ENCODE peak calls at places on chromosome 6, in five cellular contexts. One of them, this sample, is unnamed.

GRCh38 chr6:84137051-84137375 is 90.4 kb downstream of the CEP162 start:
- DNase-seq in A673: peak
- DNase-seq in sigmoid colon: no peak
- DNase-seq in heart left ventricle: no peak
- DNase-seq in CD8-positive, alpha-beta memory T cell: no peak
- DNase-seq in this sample: no peak

GRCh38 chr6:145250436-145250835 is 484.9 kb downstream of the EPM2A start:
- DNase-seq in A673: no peak
- DNase-seq in sigmoid colon: no peak
- DNase-seq in heart left ventricle: no peak
- DNase-seq in CD8-positive, alpha-beta memory T cell: no peak
- DNase-seq in this sample: no peak

GRCh38 chr6:159758031-159759001 is 3.5 kb upstream of the ACAT2 start:
- DNase-seq in A673: no peak
- DNase-seq in sigmoid colon: no peak
- DNase-seq in heart left ventricle: no peak
- DNase-seq in CD8-positive, alpha-beta memory T cell: no peak
- DNase-seq in this sample: no peak

GRCh38 chr6:3220366-3220765 is 7.1 kb downstream of the TUBB2B start:
- DNase-seq in A673: no peak
- DNase-seq in sigmoid colon: no peak
- DNase-seq in heart left ventricle: no peak
- DNase-seq in CD8-positive, alpha-beta memory T cell: no peak
- DNase-seq in this sample: no peak

GRCh38 chr6:31020057-31020456 is 9.8 kb downstream of the MUC22 start:
- DNase-seq in A673: no peak
- DNase-seq in sigmoid colon: no peak
- DNase-seq in heart left ventricle: no peak
- DNase-seq in CD8-positive, alpha-beta memory T cell: no peak
- DNase-seq in this sample: no peak

GRCh38 chr6:4084444-4085328 is 5.7 kb upstream of the FAM217A start:
- DNase-seq in A673: no peak
- DNase-seq in sigmoid colon: no peak
- DNase-seq in heart left ventricle: no peak
- DNase-seq in CD8-positive, alpha-beta memory T cell: no peak
- DNase-seq in this sample: no peak

GRCh38 chr6:44010411-44011349 is 116.6 kb downstream of the MRPL14 start:
- DNase-seq in A673: no peak
- DNase-seq in sigmoid colon: peak
- DNase-seq in heart left ventricle: peak
- DNase-seq in CD8-positive, alpha-beta memory T cell: no peak
- DNase-seq in this sample: peak

GRCh38 chr6:138896104-138896756 is 91.8 kb downstream of the REPS1 start:
- DNase-seq in A673: no peak
- DNase-seq in sigmoid colon: no peak
- DNase-seq in heart left ventricle: no peak
- DNase-seq in CD8-positive, alpha-beta memory T cell: no peak
- DNase-seq in this sample: no peak

GRCh38 chr6:116157391-116157790 is 31.5 kb upstream of the COL10A1 start:
- DNase-seq in A673: no peak
- DNase-seq in sigmoid colon: no peak
- DNase-seq in heart left ventricle: no peak
- DNase-seq in CD8-positive, alpha-beta memory T cell: no peak
- DNase-seq in this sample: no peak

GRCh38 chr6:16184554-16184953 is 53.8 kb upstream of the GMPR start:
- DNase-seq in A673: no peak
- DNase-seq in sigmoid colon: no peak
- DNase-seq in heart left ventricle: no peak
- DNase-seq in CD8-positive, alpha-beta memory T cell: no peak
- DNase-seq in this sample: no peak

GRCh38 chr6:116764961-116765841 is at the start of gene FAM162B:
- DNase-seq in A673: peak
- DNase-seq in sigmoid colon: peak
- DNase-seq in heart left ventricle: peak
- DNase-seq in CD8-positive, alpha-beta memory T cell: no peak
- DNase-seq in this sample: peak

GRCh38 chr6:29627762-29628418 is 5.1 kb downstream of the GABBR1 start:
- DNase-seq in A673: peak
- DNase-seq in sigmoid colon: peak
- DNase-seq in heart left ventricle: peak
- DNase-seq in CD8-positive, alpha-beta memory T cell: peak
- DNase-seq in this sample: peak

GRCh38 chr6:13384966-13385365 is 56.6 kb upstream of the TBC1D7 start:
- DNase-seq in A673: no peak
- DNase-seq in sigmoid colon: no peak
- DNase-seq in heart left ventricle: no peak
- DNase-seq in CD8-positive, alpha-beta memory T cell: no peak
- DNase-seq in this sample: no peak

GRCh38 chr6:17280552-17281090 is 540 bp upstream of the RBM24 start:
- DNase-seq in A673: peak
- DNase-seq in sigmoid colon: peak
- DNase-seq in heart left ventricle: peak
- DNase-seq in CD8-positive, alpha-beta memory T cell: no peak
- DNase-seq in this sample: peak

GRCh38 chr6:68975064-68975463 is 340.0 kb downstream of the ADGRB3 start:
- DNase-seq in A673: peak
- DNase-seq in sigmoid colon: no peak
- DNase-seq in heart left ventricle: peak
- DNase-seq in CD8-positive, alpha-beta memory T cell: no peak
- DNase-seq in this sample: no peak

GRCh38 chr6:1240766-1241165 is 71.1 kb upstream of the FOXQ1 start:
- DNase-seq in A673: no peak
- DNase-seq in sigmoid colon: no peak
- DNase-seq in heart left ventricle: no peak
- DNase-seq in CD8-positive, alpha-beta memory T cell: no peak
- DNase-seq in this sample: no peak

GRCh38 chr6:87197547-87197946 is 42.2 kb downstream of the ZNF292 start:
- DNase-seq in A673: no peak
- DNase-seq in sigmoid colon: no peak
- DNase-seq in heart left ventricle: no peak
- DNase-seq in CD8-positive, alpha-beta memory T cell: no peak
- DNase-seq in this sample: no peak

GRCh38 chr6:17879224-17879623 is 108.2 kb downstream of the KIF13A start:
- DNase-seq in A673: no peak
- DNase-seq in sigmoid colon: no peak
- DNase-seq in heart left ventricle: no peak
- DNase-seq in CD8-positive, alpha-beta memory T cell: no peak
- DNase-seq in this sample: no peak

DNA sequence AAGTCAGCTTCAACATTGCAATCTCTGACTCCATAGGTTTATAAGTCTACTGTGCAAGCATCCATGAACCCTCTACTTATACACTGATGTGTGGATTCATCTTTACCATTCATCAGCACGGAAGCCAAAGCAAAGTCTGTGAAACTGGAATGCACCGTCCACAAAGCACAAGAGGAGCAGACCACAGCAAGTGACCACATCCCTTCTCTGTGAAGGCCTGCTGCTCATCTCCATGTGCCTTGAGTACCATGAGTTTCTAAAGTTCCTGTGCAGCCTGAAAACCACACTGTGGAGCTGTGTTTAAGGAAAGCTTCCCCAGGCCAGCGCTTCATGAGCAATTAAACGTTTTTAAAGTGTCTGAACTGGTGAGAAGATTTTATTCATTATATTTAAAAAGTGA is 20.0 kb downstream of the GABRR1 start:
- DNase-seq in A673: no peak
- DNase-seq in sigmoid colon: no peak
- DNase-seq in heart left ventricle: no peak
- DNase-seq in CD8-positive, alpha-beta memory T cell: no peak
- DNase-seq in this sample: no peak
- H3K27ac ChIP-seq in A673: no peak
- H3K27ac ChIP-seq in sigmoid colon: no peak
- H3K27ac ChIP-seq in heart left ventricle: no peak
- H3K27ac ChIP-seq in CD8-positive, alpha-beta memory T cell: no peak
- H3K27ac ChIP-seq in this sample: no peak

GRCh38 chr6:32068867-32069266 is 30.7 kb downstream of the CYP21A2 start:
- DNase-seq in A673: no peak
- DNase-seq in sigmoid colon: no peak
- DNase-seq in heart left ventricle: no peak
- DNase-seq in CD8-positive, alpha-beta memory T cell: no peak
- DNase-seq in this sample: no peak
- H3K27ac ChIP-seq in A673: no peak
- H3K27ac ChIP-seq in sigmoid colon: no peak
- H3K27ac ChIP-seq in heart left ventricle: no peak
- H3K27ac ChIP-seq in CD8-positive, alpha-beta memory T cell: no peak
- H3K27ac ChIP-seq in this sample: no peak

GRCh38 chr6:135323202-135323668 is 142.1 kb downstream of the MYB start:
- DNase-seq in A673: no peak
- DNase-seq in sigmoid colon: no peak
- DNase-seq in heart left ventricle: no peak
- DNase-seq in CD8-positive, alpha-beta memory T cell: peak
- DNase-seq in this sample: no peak

GRCh38 chr6:135324531-135324930 is 143.4 kb downstream of the MYB start:
- DNase-seq in A673: no peak
- DNase-seq in sigmoid colon: no peak
- DNase-seq in heart left ventricle: no peak
- DNase-seq in CD8-positive, alpha-beta memory T cell: no peak
- DNase-seq in this sample: no peak

GRCh38 chr6:135325624-135326424 is 144.7 kb downstream of the MYB start:
- DNase-seq in A673: no peak
- DNase-seq in sigmoid colon: no peak
- DNase-seq in heart left ventricle: no peak
- DNase-seq in CD8-positive, alpha-beta memory T cell: no peak
- DNase-seq in this sample: no peak

GRCh38 chr6:135322427-135323201 is 141.5 kb downstream of the MYB start:
- DNase-seq in A673: no peak
- DNase-seq in sigmoid colon: no peak
- DNase-seq in heart left ventricle: no peak
- DNase-seq in CD8-positive, alpha-beta memory T cell: no peak
- DNase-seq in this sample: no peak

GRCh38 chr6:135323979-135324378 is 142.9 kb downstream of the MYB start:
- DNase-seq in A673: no peak
- DNase-seq in sigmoid colon: no peak
- DNase-seq in heart left ventricle: no peak
- DNase-seq in CD8-positive, alpha-beta memory T cell: no peak
- DNase-seq in this sample: no peak
- H3K27ac ChIP-seq in A673: no peak
- H3K27ac ChIP-seq in sigmoid colon: no peak
- H3K27ac ChIP-seq in heart left ventricle: no peak
- H3K27ac ChIP-seq in CD8-positive, alpha-beta memory T cell: peak
- H3K27ac ChIP-seq in this sample: no peak

DNA sequence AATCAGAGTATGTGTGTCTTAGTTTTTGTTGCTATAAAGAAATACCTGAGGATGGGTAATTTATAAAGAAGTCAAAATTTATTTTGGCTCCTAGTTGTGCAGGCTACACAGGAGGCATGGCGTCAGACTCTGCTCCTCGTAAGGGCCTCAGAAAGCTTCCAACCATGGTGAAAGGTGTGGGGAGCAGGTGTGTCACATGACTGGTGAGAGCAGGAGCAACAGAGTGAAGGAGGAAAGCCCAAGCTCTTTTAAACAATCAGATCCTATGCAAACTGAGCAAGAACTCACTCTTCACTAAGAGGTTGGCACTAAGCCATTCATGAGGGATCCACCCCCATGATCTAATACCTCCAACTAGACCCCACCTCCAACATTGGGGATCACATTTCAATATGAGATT is 1524.3 kb downstream of the HACE1 start:
- DNase-seq in A673: peak
- DNase-seq in sigmoid colon: no peak
- DNase-seq in heart left ventricle: no peak
- DNase-seq in CD8-positive, alpha-beta memory T cell: no peak
- DNase-seq in this sample: no peak
- H3K27ac ChIP-seq in A673: no peak
- H3K27ac ChIP-seq in sigmoid colon: no peak
- H3K27ac ChIP-seq in heart left ventricle: no peak
- H3K27ac ChIP-seq in CD8-positive, alpha-beta memory T cell: no peak
- H3K27ac ChIP-seq in this sample: no peak

GRCh38 chr6:168660400-168660945 is 219.5 kb downstream of the SMOC2 start:
- DNase-seq in A673: no peak
- DNase-seq in sigmoid colon: peak
- DNase-seq in heart left ventricle: no peak
- DNase-seq in CD8-positive, alpha-beta memory T cell: no peak
- DNase-seq in this sample: no peak

GRCh38 chr6:168658059-168658458 is 217.1 kb downstream of the SMOC2 start:
- DNase-seq in A673: no peak
- DNase-seq in sigmoid colon: peak
- DNase-seq in heart left ventricle: no peak
- DNase-seq in CD8-positive, alpha-beta memory T cell: no peak
- DNase-seq in this sample: peak

GRCh38 chr6:168650686-168651085 is 209.7 kb downstream of the SMOC2 start:
- DNase-seq in A673: no peak
- DNase-seq in sigmoid colon: peak
- DNase-seq in heart left ventricle: no peak
- DNase-seq in CD8-positive, alpha-beta memory T cell: no peak
- DNase-seq in this sample: peak

DNA sequence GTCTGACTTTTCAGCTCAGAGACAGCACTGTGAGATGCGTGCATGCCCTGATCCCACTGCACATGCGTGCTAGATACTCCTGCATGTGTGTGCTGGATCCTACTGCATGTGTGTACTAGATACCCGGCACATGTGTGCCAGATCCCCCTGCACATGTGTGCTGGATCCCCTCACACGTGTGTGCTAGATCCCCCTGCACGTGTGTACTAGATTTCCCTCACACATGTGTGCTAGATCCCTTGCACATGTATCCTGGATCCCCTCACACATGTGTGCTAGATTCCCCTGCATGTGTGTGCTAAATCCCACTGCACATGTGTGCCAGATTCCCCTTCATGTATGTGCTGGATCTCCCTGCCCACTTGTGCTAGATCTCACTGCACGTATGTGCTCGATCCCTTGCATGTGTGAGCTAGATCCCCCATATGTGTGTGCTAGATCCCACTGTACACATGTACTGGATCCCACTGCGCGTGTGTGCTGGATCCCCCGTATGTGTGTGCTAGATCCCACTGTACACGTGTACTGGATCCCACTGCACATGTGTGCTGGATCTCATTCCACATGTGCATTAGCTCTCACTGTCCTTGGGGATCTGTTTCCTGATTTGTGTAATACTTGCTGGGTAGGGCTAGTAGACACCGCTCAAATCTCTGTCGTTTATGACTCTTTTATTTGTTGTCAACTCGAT is 214.6 kb downstream of the SMOC2 start:
- DNase-seq in A673: no peak
- DNase-seq in sigmoid colon: peak
- DNase-seq in heart left ventricle: no peak
- DNase-seq in CD8-positive, alpha-beta memory T cell: no peak
- DNase-seq in this sample: no peak
- H3K27ac ChIP-seq in A673: no peak
- H3K27ac ChIP-seq in sigmoid colon: no peak
- H3K27ac ChIP-seq in heart left ventricle: no peak
- H3K27ac ChIP-seq in CD8-positive, alpha-beta memory T cell: no peak
- H3K27ac ChIP-seq in this sample: no peak

DNA sequence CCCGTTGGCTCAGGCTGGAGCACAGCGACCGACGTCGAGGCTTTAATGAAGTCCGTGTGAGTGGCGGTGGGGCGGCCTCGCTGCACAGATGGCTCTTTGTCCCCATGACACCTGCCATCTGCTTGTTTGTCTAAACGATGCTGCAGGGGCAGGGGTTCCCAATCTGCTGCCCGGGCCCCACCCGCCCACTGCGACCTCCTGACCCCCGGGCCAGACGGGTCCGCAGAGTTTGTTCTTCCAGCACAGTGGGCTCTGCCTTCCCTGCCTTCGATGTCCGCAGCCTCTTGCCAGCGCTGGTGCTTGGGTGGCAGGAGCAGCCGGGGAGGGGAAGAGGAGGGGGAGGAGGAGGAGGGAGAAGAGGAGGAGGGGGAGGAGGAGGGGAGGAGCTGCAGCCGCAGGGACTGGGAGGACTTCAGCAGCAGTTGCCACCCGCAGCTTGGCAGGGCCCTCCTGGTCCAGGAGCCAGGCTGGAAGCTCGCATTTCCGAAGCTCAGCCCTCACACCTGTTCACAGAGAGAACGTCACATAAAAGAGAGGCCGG is 210.0 kb downstream of the DLL1 start:
- DNase-seq in A673: no peak
- DNase-seq in sigmoid colon: no peak
- DNase-seq in heart left ventricle: peak
- DNase-seq in CD8-positive, alpha-beta memory T cell: no peak
- DNase-seq in this sample: no peak
- H3K27ac ChIP-seq in A673: no peak
- H3K27ac ChIP-seq in sigmoid colon: no peak
- H3K27ac ChIP-seq in heart left ventricle: no peak
- H3K27ac ChIP-seq in CD8-positive, alpha-beta memory T cell: no peak
- H3K27ac ChIP-seq in this sample: no peak